ENCODE peak calls at places on chromosomes 6 and 20, in six cellular contexts. One of them, this sample, is unnamed.

GRCh38 chr6:29005183-29005885 is at the start of gene ZNF311:
- DNase-seq in LNCaP clone FGC: no peak
- DNase-seq in AG08395: peak
- DNase-seq in lower leg skin: peak
- DNase-seq in H54: peak
- DNase-seq in effector memory CD4-positive, alpha-beta T cell: no peak
- DNase-seq in this sample: no peak

GRCh38 chr20:62590301-62591121 is 51.8 kb upstream of the SLCO4A1 start:
- DNase-seq in lower leg skin: no peak
- DNase-seq in H54: peak
- DNase-seq in LNCaP clone FGC: no peak
- DNase-seq in effector memory CD4-positive, alpha-beta T cell: no peak
- DNase-seq in AG08395: peak
- DNase-seq in this sample: no peak

GRCh38 chr6:15033850-15034203 is 212.0 kb upstream of the JARID2 start:
- DNase-seq in effector memory CD4-positive, alpha-beta T cell: no peak
- DNase-seq in lower leg skin: no peak
- DNase-seq in LNCaP clone FGC: no peak
- DNase-seq in AG08395: no peak
- DNase-seq in H54: no peak
- DNase-seq in this sample: no peak

GRCh38 chr6:33375143-33375649 is 16.4 kb upstream of the KIFC1 start:
- DNase-seq in effector memory CD4-positive, alpha-beta T cell: no peak
- DNase-seq in lower leg skin: peak
- DNase-seq in H54: no peak
- DNase-seq in AG08395: peak
- DNase-seq in LNCaP clone FGC: peak
- DNase-seq in this sample: peak

GRCh38 chr6:10520468-10520867 is 683 bp upstream of the GCNT2 start:
- DNase-seq in H54: no peak
- DNase-seq in AG08395: no peak
- DNase-seq in lower leg skin: no peak
- DNase-seq in effector memory CD4-positive, alpha-beta T cell: no peak
- DNase-seq in LNCaP clone FGC: no peak
- DNase-seq in this sample: no peak

GRCh38 chr6:21000391-21000801 is 466.1 kb downstream of the CDKAL1 start:
- DNase-seq in H54: no peak
- DNase-seq in effector memory CD4-positive, alpha-beta T cell: no peak
- DNase-seq in AG08395: no peak
- DNase-seq in LNCaP clone FGC: no peak
- DNase-seq in lower leg skin: no peak
- DNase-seq in this sample: no peak

GRCh38 chr6:37083243-37084138 is 78.0 kb downstream of the FGD2 start:
- DNase-seq in effector memory CD4-positive, alpha-beta T cell: no peak
- DNase-seq in H54: no peak
- DNase-seq in LNCaP clone FGC: no peak
- DNase-seq in AG08395: peak
- DNase-seq in lower leg skin: peak
- DNase-seq in this sample: no peak

GRCh38 chr20:17871181-17871580 is 97.4 kb downstream of the SNX5 start:
- DNase-seq in effector memory CD4-positive, alpha-beta T cell: no peak
- DNase-seq in H54: no peak
- DNase-seq in lower leg skin: no peak
- DNase-seq in LNCaP clone FGC: no peak
- DNase-seq in AG08395: peak
- DNase-seq in this sample: no peak

GRCh38 chr20:36732456-36732855 is 13.4 kb downstream of the NDRG3 start:
- DNase-seq in AG08395: no peak
- DNase-seq in H54: no peak
- DNase-seq in LNCaP clone FGC: no peak
- DNase-seq in effector memory CD4-positive, alpha-beta T cell: no peak
- DNase-seq in lower leg skin: no peak
- DNase-seq in this sample: no peak

GRCh38 chr6:133705731-133706130 is 183.2 kb upstream of the TCF21 start:
- DNase-seq in H54: no peak
- DNase-seq in LNCaP clone FGC: no peak
- DNase-seq in lower leg skin: no peak
- DNase-seq in effector memory CD4-positive, alpha-beta T cell: no peak
- DNase-seq in AG08395: no peak
- DNase-seq in this sample: no peak